ENCODE peak calls at places on chromosomes 4 and X, in seven cellular contexts. E is heart right ventricle; I is CD4-positive, alpha-beta T cell; V is lower lobe of right lung; G is psoas muscle; O is A549; H is RWPE2. Y is an unnamed sample.

GRCh38 chr4:72094054-72094780 is 62.4 kb downstream of the NPFFR2 start:
- DNase-seq in E (no peak), G (no peak), H (no peak), V (peak), I (no peak), O (no peak), Y (no peak)

GRCh38 chr4:147769386-147769785 is 37.5 kb downstream of the ARHGAP10 start:
- DNase-seq in G (no peak), O (no peak), I (no peak), H (no peak), V (no peak), E (no peak), Y (no peak)

GRCh38 chr4:95267081-95267480 is 281.7 kb downstream of the UNC5C start:
- DNase-seq in I (no peak), G (no peak), H (no peak), E (no peak), O (peak), V (no peak), Y (no peak)

GRCh38 chrX:48827654-48827968 is 1.3 kb downstream of the ERAS start:
- DNase-seq in G (no peak), O (no peak), I (no peak), E (no peak), V (no peak), H (no peak), Y (no peak)

GRCh38 chr4:17817027-17817426 is 6.2 kb downstream of the NCAPG start:
- DNase-seq in O (peak), I (no peak), V (no peak), E (no peak), G (no peak), H (no peak), Y (no peak)

GRCh38 chr4:9762823-9763475 is 18.5 kb upstream of the DRD5 start:
- DNase-seq in O (peak), E (no peak), H (no peak), V (no peak), G (no peak), I (no peak), Y (no peak)

GRCh38 chrX:11759461-11760311 is 1.6 kb downstream of the MSL3 start:
- DNase-seq in G (peak), E (peak), I (peak), H (peak), O (peak), V (peak), Y (no peak)

GRCh38 chr4:115670930-115671329 is 557.5 kb upstream of the NDST4 start:
- DNase-seq in G (no peak), E (no peak), V (no peak), H (no peak), O (no peak), I (no peak), Y (no peak)

GRCh38 chr4:3494501-3494900 is 31.4 kb downstream of the DOK7 start:
- DNase-seq in G (no peak), E (no peak), O (no peak), H (no peak), V (no peak), I (no peak), Y (no peak)

GRCh38 chrX:153773741-153774575 is 6.9 kb upstream of the SRPK3 start:
- DNase-seq in E (peak), O (no peak), V (peak), G (peak), I (no peak), H (peak), Y (peak)

GRCh38 chrX:30906726-30907125 is 17.7 kb upstream of the TAB3 start:
- DNase-seq in V (no peak), O (no peak), H (no peak), G (no peak), I (no peak), E (no peak), Y (no peak)

GRCh38 chr4:185713272-185713671 is 98.7 kb downstream of the SORBS2 start:
- DNase-seq in E (no peak), H (no peak), V (no peak), I (no peak), O (no peak), G (no peak), Y (no peak)

GRCh38 chr4:146458594-146458993 is 63.1 kb downstream of the SLC10A7 start:
- DNase-seq in G (no peak), O (peak), V (no peak), H (no peak), I (no peak), E (no peak), Y (no peak)

GRCh38 chrX:47568656-47569295 is 7.8 kb downstream of the ARAF start:
- DNase-seq in H (no peak), I (peak), V (no peak), E (no peak), O (peak), G (no peak), Y (no peak)

GRCh38 chr4:88759039-88759631 is 61.5 kb upstream of the NAP1L5 start:
- DNase-seq in G (no peak), E (no peak), V (no peak), O (no peak), I (no peak), H (no peak), Y (no peak)

GRCh38 chr4:38889143-38889542 is 21.5 kb downstream of the FAM114A1 start:
- DNase-seq in G (no peak), I (no peak), E (no peak), V (no peak), O (peak), H (no peak), Y (no peak)

GRCh38 chrX:103733017-103733416 is 22.3 kb downstream of the TMEM31 start:
- DNase-seq in G (no peak), I (no peak), V (no peak), O (no peak), E (no peak), H (no peak), Y (no peak)

GRCh38 chr4:186623546-186623945 is 68.2 kb upstream of the MTNR1A start:
- DNase-seq in V (no peak), O (no peak), E (no peak), H (no peak), G (no peak), I (no peak), Y (no peak)

GRCh38 chrX:31606796-31607195 is 535.0 kb upstream of the FTHL17 start:
- DNase-seq in I (no peak), E (no peak), O (no peak), G (no peak), H (no peak), V (no peak), Y (no peak)

GRCh38 chr4:133498149-133498548 is 349.1 kb downstream of the PCDH10 start:
- DNase-seq in G (no peak), V (no peak), I (no peak), E (no peak), O (no peak), H (no peak), Y (no peak)

GRCh38 chr4:184536070-184536880 is 61.9 kb upstream of the IRF2 start:
- DNase-seq in H (no peak), I (no peak), O (no peak), G (no peak), V (no peak), E (no peak), Y (no peak)

GRCh38 chrX:6029014-6029413 is 199.7 kb downstream of the NLGN4X start:
- DNase-seq in O (no peak), I (no peak), G (no peak), V (no peak), H (no peak), E (no peak), Y (no peak)

GRCh38 chrX:149563359-149563758 is 13.6 kb upstream of the HSFX3 start:
- DNase-seq in G (no peak), I (no peak), H (no peak), O (no peak), E (no peak), V (no peak), Y (no peak)
- TF ChIP-seq CTCF in G (no peak), I (no peak), H (no peak), O (no peak), E (no peak), V (no peak), Y (no peak)

DNA sequence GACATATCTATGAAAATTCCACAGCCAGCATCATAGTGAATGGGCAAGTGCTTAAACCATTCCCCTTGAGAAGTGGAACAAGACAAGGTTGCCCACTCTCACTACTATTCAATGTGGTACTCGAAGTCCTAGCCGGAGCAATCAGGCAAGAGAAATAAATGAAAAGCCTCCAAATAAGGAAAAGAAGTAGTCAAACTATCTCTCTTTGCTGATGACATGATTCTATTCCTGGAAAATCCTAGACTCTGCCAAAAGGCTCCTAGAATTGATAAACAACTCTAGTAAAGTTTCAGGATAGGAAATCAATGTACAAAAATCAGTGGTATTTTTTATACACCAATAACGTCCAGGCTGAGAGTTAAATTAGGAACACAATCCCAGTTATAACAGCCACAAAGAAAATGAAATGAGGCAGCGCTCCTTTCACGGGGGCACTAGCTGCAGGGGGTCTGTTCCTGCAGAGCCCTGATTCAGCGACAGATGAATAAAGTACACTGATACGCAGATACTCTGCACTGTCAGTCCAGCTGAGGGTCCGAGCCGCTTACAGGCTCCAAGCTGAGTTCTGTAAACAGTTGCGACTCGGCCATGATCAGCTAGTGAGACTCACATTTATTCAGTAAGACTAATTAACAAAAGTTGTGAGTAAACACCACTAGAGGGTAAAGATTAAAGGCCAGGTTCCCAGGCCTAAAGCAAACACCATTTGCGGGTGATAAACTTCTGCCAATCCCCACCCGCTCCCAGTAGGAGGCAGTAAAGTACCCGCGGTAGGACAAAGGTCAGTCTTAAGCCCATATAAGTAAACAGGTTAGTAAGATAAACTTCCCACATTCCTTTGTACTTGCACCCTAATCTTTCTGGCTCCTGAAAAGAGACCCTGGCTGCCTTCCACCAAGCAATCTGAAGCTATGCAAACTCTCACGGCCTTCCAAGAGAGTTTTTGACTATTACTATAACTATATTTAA is 290.6 kb upstream of the GRID2 start:
- DNase-seq in G (no peak), H (no peak), V (no peak), E (no peak), O (peak), I (no peak), Y (no peak)
- TF ChIP-seq CTCF in G (no peak), H (no peak), V (peak), E (peak), O (no peak), I (no peak), Y (no peak)

DNA sequence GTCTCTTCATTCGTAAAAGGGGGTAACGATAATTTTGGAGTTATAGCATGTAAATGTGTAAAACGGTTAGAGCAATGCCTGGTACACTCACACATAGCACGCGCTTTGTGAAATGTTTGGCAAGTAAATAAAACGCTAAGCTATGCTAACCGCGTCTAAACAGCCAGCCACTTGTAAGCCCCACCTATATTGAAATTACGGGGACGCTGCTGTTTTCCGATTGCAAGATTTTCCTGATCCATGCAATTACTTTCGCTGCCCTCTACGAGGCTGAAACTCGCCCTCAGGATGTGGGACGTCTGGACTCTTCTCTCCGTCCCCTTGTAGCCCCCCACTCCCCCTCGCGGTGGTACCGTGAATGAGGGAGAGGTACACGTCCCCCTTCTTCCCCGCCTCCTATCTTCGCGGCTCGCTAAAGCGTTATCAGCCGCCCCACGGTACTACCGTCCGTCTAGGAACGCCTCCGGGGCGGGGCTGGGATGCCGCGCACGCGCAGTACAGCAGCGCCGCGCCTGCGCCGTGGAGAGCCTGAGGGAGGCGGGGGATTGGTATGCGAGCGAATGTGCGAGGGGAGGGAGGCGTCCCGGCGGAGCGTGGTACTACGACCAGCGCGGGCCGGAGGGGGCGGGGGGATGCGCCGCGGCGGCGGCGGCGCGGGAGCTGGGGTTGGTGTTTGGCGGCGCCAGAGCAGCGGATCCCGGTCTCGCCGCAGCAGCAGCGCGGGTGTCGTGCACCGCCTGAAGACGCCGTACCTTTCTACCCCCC is at the start of gene STIM2:
- DNase-seq in G (peak), E (peak), V (peak), H (peak), O (peak), I (peak), Y (peak)
- TF ChIP-seq CTCF in G (no peak), E (peak), V (peak), H (peak), O (no peak), I (peak), Y (peak)

GRCh38 chr4:153467154-153467896 is 1.2 kb downstream of the TMEM131L start:
- DNase-seq in I (no peak), E (peak), G (peak), O (no peak), V (peak), H (no peak), Y (no peak)

GRCh38 chr4:153465145-153465544 is 1.0 kb upstream of the TMEM131L start:
- DNase-seq in E (no peak), O (no peak), V (no peak), G (no peak), I (no peak), H (no peak), Y (no peak)

GRCh38 chr4:153466637-153467153 is 535 bp downstream of the TMEM131L start:
- DNase-seq in E (peak), I (no peak), G (no peak), V (no peak), H (no peak), O (no peak), Y (no peak)

GRCh38 chr4:153465583-153465921 is 608 bp upstream of the TMEM131L start:
- DNase-seq in O (peak), I (no peak), G (peak), V (peak), E (peak), H (no peak), Y (no peak)

DNA sequence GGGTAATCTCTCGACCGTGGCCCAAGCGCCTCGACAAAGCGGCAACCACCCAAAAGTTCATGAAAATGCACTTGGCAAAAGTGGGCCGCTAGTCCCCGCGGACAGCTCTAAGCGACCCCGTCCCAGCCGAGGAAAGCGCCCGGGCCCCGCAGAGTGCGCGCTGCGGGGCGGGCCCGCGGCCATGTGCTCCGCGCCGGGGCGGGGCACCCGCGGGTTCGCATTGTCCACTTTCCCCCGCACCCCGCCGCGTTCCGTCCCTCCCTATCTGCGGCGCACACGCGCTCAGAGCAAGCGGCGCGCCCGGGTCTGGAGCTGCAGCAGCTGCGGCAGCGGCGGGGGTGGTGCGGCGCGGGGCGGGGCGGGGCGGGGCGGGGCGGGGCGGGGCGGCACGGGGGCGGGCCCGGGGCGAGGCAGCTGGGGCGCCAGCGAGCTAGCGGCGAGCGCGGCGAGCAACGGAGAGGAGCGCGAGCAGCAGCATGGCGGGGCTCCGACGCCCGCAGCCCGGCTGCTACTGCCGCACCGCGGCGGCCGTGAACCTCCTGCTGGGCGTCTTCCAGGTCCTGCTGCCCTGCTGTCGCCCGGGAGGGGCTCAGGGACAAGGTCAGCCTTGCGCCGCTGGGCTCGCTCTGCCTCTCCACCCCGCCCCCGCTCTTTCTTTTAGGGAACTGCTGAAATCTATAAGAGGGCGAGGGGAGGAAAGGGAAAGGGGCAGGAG is at the start of gene TMEM131L:
- DNase-seq in H (no peak), O (peak), I (peak), E (peak), G (peak), V (peak), Y (no peak)
- TF ChIP-seq CTCF in H (peak), O (no peak), I (peak), E (peak), G (no peak), V (peak), Y (peak)

DNA sequence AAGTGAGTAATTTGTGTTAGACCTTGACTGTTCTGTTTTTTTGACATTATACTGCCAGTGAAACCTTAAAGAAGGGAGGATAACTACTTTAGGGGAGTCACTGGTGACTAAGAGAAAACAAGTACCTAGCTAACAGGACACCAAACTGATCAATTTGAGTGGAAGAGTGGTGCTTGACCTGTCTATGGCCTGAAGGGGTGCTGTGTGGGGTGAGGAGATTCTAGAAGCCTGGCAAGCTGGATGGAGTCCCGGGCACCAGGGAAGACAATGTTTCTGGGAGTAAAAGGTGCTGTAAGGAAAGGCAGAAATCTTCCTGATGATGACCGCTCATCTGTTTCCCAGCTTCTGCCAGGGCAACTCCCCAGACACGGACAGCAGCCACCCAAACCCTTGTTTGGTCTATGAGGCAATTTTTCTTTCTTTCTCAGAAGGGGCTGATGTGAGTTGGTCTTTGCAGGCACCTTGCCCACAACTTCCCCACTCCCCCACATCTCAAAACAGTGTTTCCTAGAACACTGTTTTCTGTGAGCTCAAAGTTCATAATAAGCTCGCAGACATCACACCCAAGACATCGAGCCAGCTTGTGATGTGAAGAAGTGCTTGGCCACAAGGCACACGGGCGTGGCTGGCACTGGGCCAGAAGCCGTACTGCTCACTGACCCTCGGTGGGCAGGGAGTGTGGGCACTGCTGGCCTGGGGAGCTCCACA is 4.6 kb downstream of the TXK start:
- DNase-seq in V (no peak), O (peak), G (no peak), H (no peak), E (peak), I (no peak), Y (no peak)
- TF ChIP-seq CTCF in V (no peak), O (no peak), G (no peak), H (no peak), E (peak), I (no peak), Y (no peak)

GRCh38 chr4:173281001-173281400 is 53.2 kb downstream of the HMGB2 start:
- DNase-seq in O (no peak), E (no peak), I (no peak), G (no peak), H (no peak), V (no peak), Y (no peak)
- TF ChIP-seq CTCF in O (no peak), E (no peak), I (no peak), G (no peak), H (peak), V (no peak), Y (no peak)

GRCh38 chr4:73803213-73803612 is 33.3 kb upstream of the CXCL6 start:
- DNase-seq in O (no peak), E (no peak), G (no peak), I (no peak), H (no peak), V (no peak), Y (no peak)
- TF ChIP-seq CTCF in O (no peak), E (no peak), G (no peak), I (no peak), H (no peak), V (no peak), Y (no peak)

GRCh38 chr4:41154814-41155177 is 59.5 kb downstream of the APBB2 start:
- DNase-seq in I (no peak), G (no peak), O (peak), E (no peak), V (no peak), H (no peak), Y (no peak)
- TF ChIP-seq CTCF in I (no peak), G (no peak), O (no peak), E (no peak), V (no peak), H (peak), Y (peak)

Y was measured in chondrocyte.